ENCODE peak calls at places on chromosomes 13 and 19, in seven cellular contexts. Q is neural progenitor cell, H is right atrium auricular region, C is IMR-90, G is thoracic aorta, E is fibroblast of lung, Y is lower lobe of right lung. U is an unnamed sample.

GRCh38 chr13:45196622-45197021 is 4.2 kb downstream of the KCTD4 start:
- DNase-seq in Q (no peak), H (no peak), C (peak), G (no peak), E (no peak), Y (no peak), U (no peak)

GRCh38 chr19:49427855-49428546 is 2.8 kb downstream of the GFY start:
- DNase-seq in Q (peak), H (no peak), C (no peak), G (no peak), E (no peak), Y (no peak), U (peak)

GRCh38 chr19:43779820-43780219 is 953 bp downstream of the KCNN4 start:
- DNase-seq in Q (no peak), H (no peak), C (no peak), G (no peak), E (no peak), Y (no peak), U (no peak)

GRCh38 chr13:112105244-112105681 is 38.3 kb downstream of the SOX1 start:
- DNase-seq in Q (peak), H (no peak), C (no peak), G (no peak), E (no peak), Y (no peak), U (no peak)

GRCh38 chr13:40508767-40509342 is 157.6 kb downstream of the FOXO1 start:
- DNase-seq in Q (no peak), H (no peak), C (no peak), G (no peak), E (no peak), Y (no peak), U (no peak)

GRCh38 chr13:44930907-44931676 is 58.2 kb downstream of the NUFIP1 start:
- DNase-seq in Q (peak), H (no peak), C (no peak), G (no peak), E (no peak), Y (no peak), U (no peak)

GRCh38 chr13:71864981-71865857 is 1.8 kb downstream of the DACH1 start:
- DNase-seq in Q (peak), H (no peak), C (no peak), G (no peak), E (peak), Y (peak), U (peak)

GRCh38 chr19:35056513-35057063 is 15.1 kb downstream of the HPN start:
- DNase-seq in Q (no peak), H (no peak), C (no peak), G (no peak), E (no peak), Y (peak), U (no peak)

GRCh38 chr13:114141261-114141996 is 9.0 kb upstream of the RASA3 start:
- DNase-seq in Q (no peak), H (no peak), C (no peak), G (no peak), E (no peak), Y (no peak), U (no peak)

GRCh38 chr19:35756373-35757230 is at the start of gene HSPB6:
- DNase-seq in Q (peak), H (peak), C (peak), G (no peak), E (peak), Y (peak), U (peak)

GRCh38 chr13:51581148-51581820 is 3.0 kb upstream of the WDFY2 start:
- DNase-seq in Q (no peak), H (no peak), C (no peak), G (no peak), E (no peak), Y (no peak), U (no peak)

GRCh38 chr13:27201661-27202060 is 30.1 kb upstream of the USP12 start:
- DNase-seq in Q (no peak), H (no peak), C (peak), G (no peak), E (peak), Y (no peak), U (no peak)

GRCh38 chr13:39016789-39017188 is 21.1 kb downstream of the PROSER1 start:
- DNase-seq in Q (peak), H (no peak), C (peak), G (no peak), E (peak), Y (no peak), U (no peak)

GRCh38 chr13:45967589-45967988 is 85.0 kb downstream of the ZC3H13 start:
- DNase-seq in Q (no peak), H (no peak), C (no peak), G (no peak), E (no peak), Y (no peak), U (no peak)

GRCh38 chr13:97339019-97339988 is 94.7 kb upstream of the RAP2A start:
- DNase-seq in Q (no peak), H (peak), C (peak), G (peak), E (peak), Y (no peak), U (peak)

GRCh38 chr19:51712461-51713081 is 11.2 kb downstream of the HAS1 start:
- DNase-seq in Q (peak), H (no peak), C (peak), G (no peak), E (peak), Y (no peak), U (no peak)

GRCh38 chr13:113364371-113364932 is 522 bp upstream of the GRTP1 start:
- DNase-seq in Q (no peak), H (peak), C (no peak), G (no peak), E (peak), Y (no peak), U (no peak)

GRCh38 chr19:1063030-1063908 is 3.7 kb upstream of the ARHGAP45 start:
- DNase-seq in Q (no peak), H (no peak), C (no peak), G (no peak), E (no peak), Y (peak), U (peak)

GRCh38 chr19:27753622-27754021 is 1459.3 kb downstream of the UQCRFS1 start:
- DNase-seq in Q (no peak), H (no peak), C (no peak), G (no peak), E (no peak), Y (no peak), U (no peak)

GRCh38 chr13:79988573-79988972 is 352.4 kb downstream of the SPRY2 start:
- DNase-seq in Q (no peak), H (no peak), C (peak), G (no peak), E (peak), Y (no peak), U (no peak)

GRCh38 chr19:6055013-6055795 is 55.1 kb downstream of the RFX2 start:
- DNase-seq in Q (no peak), H (peak), C (no peak), G (no peak), E (no peak), Y (no peak), U (no peak)

GRCh38 chr19:16067205-16067938 is 8.9 kb upstream of the TPM4 start:
- DNase-seq in Q (no peak), H (peak), C (peak), G (peak), E (peak), Y (peak), U (peak)

GRCh38 chr13:99227331-99227900 is 26.8 kb downstream of the UBAC2 start:
- DNase-seq in Q (no peak), H (no peak), C (no peak), G (no peak), E (no peak), Y (no peak), U (no peak)

GRCh38 chr19:3041302-3041701 is 12.2 kb upstream of the TLE2 start:
- DNase-seq in Q (peak), H (no peak), C (no peak), G (no peak), E (no peak), Y (no peak), U (no peak)

GRCh38 chr13:112943309-112944125 is 25.5 kb upstream of the MCF2L start:
- DNase-seq in Q (peak), H (no peak), C (peak), G (no peak), E (peak), Y (peak), U (peak)

GRCh38 chr19:8305798-8306197 is 2.4 kb downstream of the CD320 start:
- DNase-seq in Q (no peak), H (peak), C (no peak), G (no peak), E (no peak), Y (peak), U (peak)

GRCh38 chr13:72820156-72820897 is 38.4 kb downstream of the PIBF1 start:
- DNase-seq in Q (no peak), H (no peak), C (peak), G (no peak), E (peak), Y (no peak), U (no peak)

GRCh38 chr19:5805465-5806132 is 732 bp downstream of the NRTN start:
- DNase-seq in Q (peak), H (peak), C (peak), G (no peak), E (peak), Y (peak), U (no peak)

GRCh38 chr19:27972291-27973040 is 1240.5 kb downstream of the UQCRFS1 start:
- DNase-seq in Q (no peak), H (no peak), C (no peak), G (no peak), E (no peak), Y (no peak), U (no peak)

GRCh38 chr19:7961930-7962626 is 18.6 kb upstream of the TIMM44 start:
- DNase-seq in Q (no peak), H (no peak), C (no peak), G (no peak), E (no peak), Y (no peak), U (no peak)

GRCh38 chr13:112709825-112710783 is 20.3 kb downstream of the ATP11A start:
- DNase-seq in Q (no peak), H (no peak), C (peak), G (no peak), E (no peak), Y (no peak), U (peak)

GRCh38 chr19:31625056-31625455 is 275.8 kb upstream of the TSHZ3 start:
- DNase-seq in Q (no peak), H (no peak), C (no peak), G (no peak), E (no peak), Y (no peak), U (no peak)
- H3K27ac ChIP-seq in Q (no peak), H (no peak), C (no peak), G (no peak), E (no peak), Y (no peak), U (no peak)

GRCh38 chr19:14689598-14690503 is at the start of gene ZNF333:
- DNase-seq in Q (peak), H (peak), C (peak), G (peak), E (peak), Y (peak), U (peak)

GRCh38 chr19:14683439-14683838 is 6.4 kb upstream of the ZNF333 start:
- DNase-seq in Q (no peak), H (no peak), C (no peak), G (no peak), E (no peak), Y (no peak), U (peak)

GRCh38 chr19:14682084-14682483 is 7.4 kb upstream of the ADGRE3 start:
- DNase-seq in Q (no peak), H (no peak), C (no peak), G (no peak), E (no peak), Y (no peak), U (no peak)

GRCh38 chr19:14686411-14686810 is 3.4 kb upstream of the ZNF333 start:
- DNase-seq in Q (peak), H (no peak), C (peak), G (no peak), E (peak), Y (peak), U (no peak)
- TF ChIP-seq CTCF in Q (peak), H (peak), C (peak), G (no peak), E (peak), Y (peak), U (no peak)

DNA sequence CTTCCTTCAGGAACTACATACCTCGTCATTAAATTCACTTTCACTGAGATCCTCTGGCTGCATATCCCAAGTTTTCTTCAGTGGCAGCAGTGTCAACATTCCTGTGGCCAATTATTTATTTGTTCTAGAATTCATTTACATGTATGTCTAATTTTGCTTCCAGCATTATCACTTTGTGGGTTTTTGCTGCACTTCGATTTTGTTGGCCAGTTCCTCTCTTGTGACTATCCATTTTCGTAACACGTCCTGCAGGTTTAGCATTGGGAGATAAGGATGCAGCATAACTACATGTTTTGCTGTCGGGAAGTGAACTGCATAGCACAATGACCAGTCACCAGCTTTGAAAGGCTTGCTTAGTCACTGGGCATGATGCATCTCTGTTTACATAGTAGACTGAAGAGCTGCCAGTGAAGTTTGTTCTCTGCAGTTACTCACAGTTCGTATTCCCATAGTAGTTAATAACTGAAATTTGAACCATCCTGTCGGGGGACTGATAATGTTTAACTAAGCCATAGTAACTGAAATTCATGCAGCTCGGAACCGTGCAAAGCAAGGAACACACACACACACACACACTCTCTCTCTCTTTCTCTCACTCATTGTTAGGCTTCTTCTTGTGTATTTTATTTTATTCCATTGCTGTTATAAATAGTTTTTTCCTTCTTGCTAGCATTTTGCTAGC is 28.3 kb downstream of the ZNF507 start:
- DNase-seq in Q (no peak), H (peak), C (peak), G (peak), E (peak), Y (no peak), U (no peak)
- H3K27ac ChIP-seq in Q (no peak), H (peak), C (peak), G (peak), E (peak), Y (peak), U (peak)

GRCh38 chr19:42309686-42310085 is 3.4 kb upstream of the TMEM145 start:
- DNase-seq in Q (no peak), H (no peak), C (no peak), G (no peak), E (no peak), Y (no peak), U (no peak)
- TF ChIP-seq CTCF in Q (no peak), H (no peak), C (no peak), G (no peak), E (no peak), Y (no peak), U (no peak)

DNA sequence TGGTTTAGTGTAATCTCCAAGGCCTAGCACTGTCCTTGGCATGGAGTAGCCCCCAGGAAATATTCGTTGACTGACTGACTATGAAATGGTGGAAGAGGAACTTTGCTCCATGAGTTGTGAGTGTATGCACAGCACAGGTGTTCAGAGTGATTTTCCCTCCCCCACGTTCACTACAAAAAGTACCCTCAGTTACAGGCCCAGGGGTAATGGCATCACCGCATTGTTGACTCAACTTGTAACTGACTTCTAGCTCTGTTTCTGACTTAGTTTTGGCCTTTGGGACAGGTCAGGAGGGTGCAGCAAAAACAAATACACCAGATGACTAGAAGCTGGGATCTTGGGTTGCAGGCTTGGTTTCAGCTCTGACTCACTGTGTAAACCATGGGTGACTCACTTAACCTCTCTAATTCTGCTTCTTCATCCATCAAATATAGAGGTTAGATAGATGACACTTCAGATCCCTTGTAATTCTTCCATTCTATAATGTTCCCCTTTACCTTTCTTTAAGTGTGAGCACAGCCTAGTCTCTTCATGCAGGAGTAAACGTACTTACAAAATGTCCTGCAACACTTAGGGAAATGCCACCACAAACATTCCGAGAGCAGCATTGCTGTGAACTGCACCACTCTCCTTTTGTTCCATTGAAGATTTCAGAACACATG is 229.8 kb downstream of the KCNRG start:
- DNase-seq in Q (no peak), H (no peak), C (peak), G (peak), E (peak), Y (no peak), U (peak)
- H3K27ac ChIP-seq in Q (no peak), H (no peak), C (no peak), G (peak), E (no peak), Y (no peak), U (no peak)

DNA sequence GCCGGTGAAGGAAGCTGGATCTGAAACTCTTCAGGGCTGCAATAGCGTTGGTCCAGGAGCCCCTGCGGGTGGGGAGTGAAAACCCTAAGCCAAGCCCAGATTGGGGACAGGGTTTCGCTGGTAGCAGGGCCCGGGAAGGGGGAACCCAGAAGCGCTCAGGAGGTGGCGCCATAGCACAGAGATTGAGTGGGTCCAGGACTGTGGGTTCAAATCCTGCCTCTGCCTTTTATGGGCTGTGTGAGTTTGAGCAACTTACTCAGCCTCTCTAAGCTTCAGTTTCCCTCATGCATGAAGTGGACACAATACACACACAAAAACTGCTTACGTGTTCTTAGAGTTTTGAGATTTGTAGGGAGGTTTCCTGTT is 8.3 kb upstream of the SYCN start:
- DNase-seq in Q (peak), H (no peak), C (no peak), G (no peak), E (peak), Y (peak), U (peak)
- TF ChIP-seq CTCF in Q (peak), H (peak), C (peak), G (no peak), E (peak), Y (peak), U (peak)